ENCODE peak calls at places on chromosomes 1 and 21, in four cellular contexts. P, U, C and B are unnamed samples.

GRCh38 chr1:19688041-19688842 is 23.6 kb downstream of the HTR6 start:
- DNase-seq in P (no peak), U (no peak), C (no peak), B (no peak)

GRCh38 chr1:117696567-117696966 is 90.7 kb downstream of the TENT5C start:
- DNase-seq in P (no peak), U (no peak), C (no peak), B (no peak)

GRCh38 chr1:175237389-175237788 is 44.8 kb upstream of the KIAA0040 start:
- DNase-seq in P (no peak), U (no peak), C (no peak), B (no peak)

GRCh38 chr1:36920801-36921405 is 113.4 kb downstream of the GRIK3 start:
- DNase-seq in P (no peak), U (no peak), C (no peak), B (no peak)

GRCh38 chr21:38817371-38818335 is 11.9 kb downstream of the ETS2 start:
- DNase-seq in P (no peak), U (no peak), C (no peak), B (no peak)

GRCh38 chr1:222616535-222616934 is 1.4 kb upstream of the MIA3 start:
- DNase-seq in P (no peak), U (no peak), C (peak), B (peak)

GRCh38 chr1:156165083-156165482 is 11.7 kb downstream of the SEMA4A start:
- DNase-seq in P (no peak), U (no peak), C (no peak), B (no peak)

GRCh38 chr21:26709090-26709489 is 136.0 kb upstream of the CYYR1 start:
- DNase-seq in P (no peak), U (no peak), C (no peak), B (no peak)